ENCODE peak calls at places on chromosomes 2 and 18, in seven cellular contexts. R is kidney; W is stimulated activated CD8-positive, alpha-beta memory T cell treated with anti-CD3 and anti-CD28 coated beads, Interleukin-4, amount 100 ng/mL, for 1 hour; M is NCI-H1092; A is SJSA1; N is MCF 10A; V is midbrain. P is an unnamed sample.
A peak's percentile ranks its signal among the peaks of the same experiment; 100 is the strongest.

GRCh38 chr2:32990556-32990955 is 43.8 kb downstream of the LTBP1 start:
- DNase-seq in R (no peak), W (no peak), M (no peak), A (no peak), N (no peak), V (no peak), P (no peak)

GRCh38 chr2:216915548-216916128 is 55.8 kb upstream of the TNP1 start:
- DNase-seq in R (no peak), W (no peak), M (no peak), A (no peak), N (no peak), V (no peak), P (no peak)

GRCh38 chr2:9292426-9292825 is 85.8 kb downstream of the ASAP2 start:
- DNase-seq in R (no peak), W (no peak), M (no peak), A (no peak), N (no peak), V (no peak), P (no peak)

GRCh38 chr2:100124746-100125145 is 17.6 kb downstream of the AFF3 start:
- DNase-seq in R (no peak), W (no peak), M (no peak), A (no peak), N (peak; percentile 40), V (no peak), P (no peak)

GRCh38 chr2:219803294-219803693 is 175.9 kb downstream of the SLC4A3 start:
- DNase-seq in R (no peak), W (no peak), M (no peak), A (peak; percentile 10), N (peak; percentile 17), V (no peak), P (peak; percentile 14)

GRCh38 chr2:114714316-114714715 is 271.9 kb downstream of the DPP10 start:
- DNase-seq in R (no peak), W (no peak), M (no peak), A (no peak), N (no peak), V (peak; percentile 53), P (no peak)

GRCh38 chr2:191051825-191052778 is 38.1 kb upstream of the STAT1 start:
- DNase-seq in R (no peak), W (no peak), M (peak; percentile 22), A (peak; percentile 71), N (peak; percentile 64), V (peak; percentile 56), P (no peak)

GRCh38 chr2:239807568-239807967 is 217.6 kb downstream of the NDUFA10 start:
- DNase-seq in R (peak; percentile 44), W (no peak), M (no peak), A (no peak), N (no peak), V (no peak), P (no peak)

GRCh38 chr2:174971868-174972781 is 33.1 kb downstream of the CHN1 start:
- DNase-seq in R (no peak), W (no peak), M (no peak), A (peak; percentile 63), N (peak; percentile 78), V (no peak), P (peak; percentile 26)

GRCh38 chr2:215799194-215799593 is 214.2 kb downstream of the MREG start:
- DNase-seq in R (no peak), W (no peak), M (no peak), A (no peak), N (peak; percentile 30), V (no peak), P (no peak)

GRCh38 chr2:232368311-232368731 is 10.2 kb upstream of the ALPP start:
- DNase-seq in R (no peak), W (no peak), M (no peak), A (no peak), N (peak; percentile 27), V (no peak), P (peak; percentile 68)

GRCh38 chr2:222604749-222605515 is 51.0 kb downstream of the FARSB start:
- DNase-seq in R (no peak), W (no peak), M (no peak), A (no peak), N (no peak), V (no peak), P (no peak)

GRCh38 chr2:35104306-35104705 is 1251.3 kb upstream of the CRIM1 start:
- DNase-seq in R (no peak), W (no peak), M (no peak), A (no peak), N (no peak), V (no peak), P (no peak)

GRCh38 chr18:2337552-2338141 is 233.7 kb downstream of the METTL4 start:
- DNase-seq in R (no peak), W (no peak), M (no peak), A (no peak), N (peak; percentile 57), V (peak; percentile 2), P (peak; percentile 6)

GRCh38 chr18:3454365-3455089 is 4.6 kb downstream of the TGIF1 start:
- DNase-seq in R (no peak), W (no peak), M (no peak), A (peak; percentile 77), N (peak; percentile 62), V (peak; percentile 62), P (no peak)

GRCh38 chr2:18599509-18600254 is 10.3 kb upstream of the NT5C1B start:
- DNase-seq in R (no peak), W (no peak), M (no peak), A (no peak), N (no peak), V (no peak), P (no peak)

GRCh38 chr18:4106407-4107033 is 348.6 kb downstream of the DLGAP1 start:
- DNase-seq in R (no peak), W (no peak), M (peak; percentile 39), A (peak; percentile 35), N (peak; percentile 38), V (peak; percentile 74), P (peak; percentile 6)

GRCh38 chr2:146801886-146802285 is 1042.9 kb upstream of the ACVR2A start:
- DNase-seq in R (no peak), W (no peak), M (no peak), A (no peak), N (no peak), V (no peak), P (no peak)

GRCh38 chr18:75304678-75305557 is 94.3 kb downstream of the TSHZ1 start:
- DNase-seq in R (no peak), W (no peak), M (no peak), A (no peak), N (no peak), V (no peak), P (no peak)

GRCh38 chr18:69447886-69448285 is 47.2 kb downstream of the DOK6 start:
- DNase-seq in R (no peak), W (no peak), M (no peak), A (no peak), N (no peak), V (no peak), P (no peak)

GRCh38 chr2:99708231-99708630 is 218.4 kb upstream of the REV1 start:
- DNase-seq in R (no peak), W (no peak), M (no peak), A (no peak), N (peak; percentile 37), V (no peak), P (no peak)

GRCh38 chr2:101116841-101117552 is 34.2 kb downstream of the TBC1D8 start:
- DNase-seq in R (no peak), W (no peak), M (no peak), A (no peak), N (no peak), V (no peak), P (no peak)

GRCh38 chr2:233422050-233422639 is 67.9 kb downstream of the DGKD start:
- DNase-seq in R (no peak), W (no peak), M (no peak), A (no peak), N (peak; percentile 90), V (no peak), P (no peak)

GRCh38 chr18:79511671-79512301 is 116.1 kb downstream of the NFATC1 start:
- DNase-seq in R (peak; percentile 70), W (no peak), M (no peak), A (no peak), N (no peak), V (no peak), P (no peak)

GRCh38 chr2:191218292-191218898 is 26.8 kb upstream of the MYO1B start:
- DNase-seq in R (no peak), W (no peak), M (peak; percentile 51), A (peak; percentile 85), N (peak; percentile 87), V (peak; percentile 44), P (no peak)

GRCh38 chr18:79375441-79375840 is 20.3 kb upstream of the NFATC1 start:
- DNase-seq in R (no peak), W (no peak), M (no peak), A (no peak), N (no peak), V (no peak), P (no peak)

GRCh38 chr2:6832995-6833604 is 32.6 kb downstream of the CMPK2 start:
- DNase-seq in R (no peak), W (no peak), M (no peak), A (no peak), N (no peak), V (no peak), P (no peak)

GRCh38 chr18:37395631-37396030 is 170.0 kb downstream of the CELF4 start:
- DNase-seq in R (peak; percentile 24), W (no peak), M (no peak), A (no peak), N (no peak), V (no peak), P (no peak)

GRCh38 chr2:98914713-98915580 is 21.1 kb downstream of the CRACDL start:
- DNase-seq in R (peak; percentile 47), W (no peak), M (no peak), A (no peak), N (peak; percentile 22), V (no peak), P (no peak)

GRCh38 chr2:234293973-234294372 is 202.9 kb downstream of the ARL4C start:
- DNase-seq in R (no peak), W (no peak), M (no peak), A (no peak), N (peak; percentile 19), V (no peak), P (no peak)

GRCh38 chr18:62999392-62999791 is 284.1 kb downstream of the PHLPP1 start:
- DNase-seq in R (no peak), W (no peak), M (no peak), A (no peak), N (peak; percentile 23), V (peak; percentile 32), P (peak; percentile 37)

GRCh38 chr2:238420442-238420841 is 6.3 kb upstream of the ASB1 start:
- DNase-seq in R (no peak), W (no peak), M (no peak), A (no peak), N (no peak), V (no peak), P (no peak)

GRCh38 chr2:23788100-23788499 is 138.8 kb downstream of the ATAD2B start:
- DNase-seq in R (no peak), W (no peak), M (no peak), A (no peak), N (no peak), V (no peak), P (no peak)

P was measured in H54.